ENCODE peak calls at places on chromosomes 12 and 14, in seven cellular contexts. J, G, D, V, Q, Z and K are unnamed samples.
A peak's percentile ranks its signal among the peaks of the same experiment; 100 is the strongest.

GRCh38 chr12:27534060-27534764 is 10.2 kb downstream of the PPFIBP1 start:
- DNase-seq in J (no peak), G (no peak), D (no peak), V (no peak), Q (no peak), Z (no peak), K (peak; percentile 39)

GRCh38 chr12:6279256-6279628 is 31.2 kb upstream of the PLEKHG6 start:
- DNase-seq in J (no peak), G (no peak), D (no peak), V (no peak), Q (no peak), Z (no peak), K (no peak)

GRCh38 chr12:26028953-26029740 is 70.7 kb downstream of the RASSF8 start:
- DNase-seq in J (no peak), G (peak; percentile 79), D (no peak), V (peak; percentile 15), Q (peak; percentile 85), Z (peak; percentile 26), K (no peak)

GRCh38 chr12:120771097-120771496 is 45.5 kb downstream of the ACADS start:
- DNase-seq in J (no peak), G (no peak), D (no peak), V (no peak), Q (no peak), Z (peak; percentile 28), K (no peak)

GRCh38 chr14:24145700-24146621 is at the start of gene PSME2:
- DNase-seq in J (no peak), G (no peak), D (no peak), V (no peak), Q (no peak), Z (no peak), K (no peak)

GRCh38 chr12:115371711-115372110 is 687.7 kb upstream of the TBX3 start:
- DNase-seq in J (no peak), G (no peak), D (no peak), V (no peak), Q (no peak), Z (no peak), K (no peak)

GRCh38 chr14:55889124-55889523 is 229.1 kb upstream of the PELI2 start:
- DNase-seq in J (no peak), G (no peak), D (no peak), V (no peak), Q (peak; percentile 89), Z (no peak), K (no peak)

GRCh38 chr12:69821441-69822204 is 3.4 kb upstream of the MYRFL start:
- DNase-seq in J (no peak), G (peak; percentile 88), D (no peak), V (no peak), Q (peak; percentile 54), Z (no peak), K (no peak)

GRCh38 chr12:50764116-50764860 is 387 bp downstream of the ATF1 start:
- DNase-seq in J (peak; percentile 56), G (peak; percentile 40), D (peak; percentile 54), V (no peak), Q (no peak), Z (peak; percentile 71), K (no peak)

GRCh38 chr14:22375321-22375930 is 213.6 kb downstream of the DAD1 start:
- DNase-seq in J (no peak), G (peak; percentile 78), D (no peak), V (no peak), Q (peak; percentile 87), Z (peak; percentile 12), K (no peak)

GRCh38 chr12:47828967-47829482 is 9.3 kb upstream of the HDAC7 start:
- DNase-seq in J (peak; percentile 92), G (peak; percentile 73), D (peak; percentile 90), V (peak; percentile 82), Q (peak; percentile 90), Z (peak; percentile 50), K (no peak)

GRCh38 chr14:26687438-26687837 is 89.6 kb upstream of the NOVA1 start:
- DNase-seq in J (no peak), G (no peak), D (no peak), V (no peak), Q (no peak), Z (no peak), K (no peak)

GRCh38 chr12:1499351-1499750 is 95.0 kb downstream of the FBXL14 start:
- DNase-seq in J (no peak), G (no peak), D (no peak), V (no peak), Q (no peak), Z (no peak), K (no peak)

GRCh38 chr12:99281277-99281676 is 366.3 kb upstream of the GARIN6 start:
- DNase-seq in J (no peak), G (no peak), D (no peak), V (no peak), Q (peak; percentile 30), Z (no peak), K (peak; percentile 3)

GRCh38 chr12:89756638-89757321 is 48.1 kb upstream of the ATP2B1 start:
- DNase-seq in J (no peak), G (peak; percentile 99), D (no peak), V (no peak), Q (peak; percentile 98), Z (no peak), K (peak; percentile 98)

GRCh38 chr12:109203480-109203879 is 87.1 kb downstream of the ACACB start:
- DNase-seq in J (no peak), G (no peak), D (no peak), V (no peak), Q (no peak), Z (no peak), K (no peak)

GRCh38 chr14:43041976-43042375 is 1435.3 kb downstream of the LRFN5 start:
- DNase-seq in J (no peak), G (no peak), D (no peak), V (no peak), Q (no peak), Z (no peak), K (no peak)

GRCh38 chr14:43041207-43041606 is 1434.5 kb downstream of the LRFN5 start:
- DNase-seq in J (no peak), G (no peak), D (no peak), V (no peak), Q (no peak), Z (no peak), K (no peak)

GRCh38 chr14:43039881-43040280 is 1433.2 kb downstream of the LRFN5 start:
- DNase-seq in J (no peak), G (no peak), D (no peak), V (no peak), Q (no peak), Z (no peak), K (no peak)

GRCh38 chr14:43043851-43044250 is 1437.2 kb downstream of the LRFN5 start:
- DNase-seq in J (no peak), G (no peak), D (no peak), V (no peak), Q (no peak), Z (no peak), K (no peak)

DNA sequence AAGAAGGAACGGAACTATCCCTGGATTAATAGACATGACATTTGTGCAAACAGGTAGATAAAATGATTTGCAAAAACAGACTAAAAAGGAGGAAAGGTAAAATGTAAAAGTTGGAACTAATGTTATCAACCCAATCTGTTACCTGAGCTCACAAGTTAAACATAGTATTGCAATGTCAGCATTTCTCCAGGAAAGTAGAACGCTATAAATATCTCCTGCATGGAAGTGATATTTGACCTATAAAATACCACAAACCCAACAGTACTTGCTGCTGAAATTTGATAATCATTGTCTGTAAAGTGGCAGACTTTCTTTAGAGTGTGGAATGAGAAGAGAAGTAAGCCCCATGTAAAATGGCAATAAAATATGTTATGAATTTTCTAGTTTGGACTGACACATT is 1435.7 kb downstream of the LRFN5 start:
- DNase-seq in J (no peak), G (no peak), D (no peak), V (no peak), Q (peak; percentile 23), Z (no peak), K (no peak)
- TF ChIP-seq CTCF in J (no peak), G (no peak), D (no peak), V (no peak), Q (no peak), Z (no peak), K (no peak)

DNA sequence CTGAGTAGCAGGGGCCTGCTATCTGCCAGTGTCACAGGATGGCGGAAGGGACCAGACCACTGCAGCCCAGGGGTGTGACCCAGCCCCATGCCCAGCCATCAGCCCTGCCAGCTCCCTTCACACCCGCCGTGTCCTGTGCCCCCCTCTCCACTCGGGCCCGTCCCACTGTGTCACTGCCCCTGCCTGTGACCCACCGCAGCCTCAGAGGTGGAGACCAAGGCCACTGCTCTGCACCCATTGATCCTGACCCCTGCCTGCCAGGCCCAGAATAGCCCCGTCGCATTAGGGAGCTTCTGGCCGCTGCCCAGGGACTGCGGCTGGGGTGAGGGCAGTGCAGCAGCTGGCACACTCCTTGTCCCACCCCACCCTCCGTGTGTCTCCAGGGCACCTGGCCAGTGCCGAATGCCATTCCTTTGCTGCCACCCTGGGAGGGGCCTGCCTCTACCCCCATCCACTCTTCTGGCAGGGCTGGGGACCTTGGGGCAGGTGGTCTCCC is 2.1 kb upstream of the CRIP2 start:
- DNase-seq in J (no peak), G (no peak), D (peak; percentile 93), V (no peak), Q (peak; percentile 4), Z (no peak), K (no peak)
- TF ChIP-seq CTCF in J (no peak), G (no peak), D (peak; percentile 29), V (no peak), Q (no peak), Z (no peak), K (no peak)

GRCh38 chr12:12725956-12726542 is 8.9 kb downstream of the CDKN1B start:
- DNase-seq in J (no peak), G (no peak), D (no peak), V (no peak), Q (no peak), Z (no peak), K (no peak)

GRCh38 chr12:12724421-12725085 is 7.4 kb downstream of the CDKN1B start:
- DNase-seq in J (no peak), G (no peak), D (no peak), V (no peak), Q (peak; percentile 21), Z (peak; percentile 34), K (no peak)

GRCh38 chr12:12723681-12724420 is 6.7 kb downstream of the CDKN1B start:
- DNase-seq in J (peak; percentile 53), G (no peak), D (peak; percentile 48), V (peak; percentile 54), Q (peak; percentile 23), Z (peak; percentile 65), K (no peak)

GRCh38 chr12:12726543-12727093 is 9.4 kb downstream of the CDKN1B start:
- DNase-seq in J (no peak), G (peak; percentile 70), D (no peak), V (no peak), Q (peak; percentile 57), Z (no peak), K (no peak)

GRCh38 chr12:12725086-12725955 is 8.2 kb downstream of the CDKN1B start:
- DNase-seq in J (peak; percentile 91), G (peak; percentile 99), D (peak; percentile 93), V (peak; percentile 95), Q (peak; percentile 90), Z (peak; percentile 84), K (peak; percentile 98)
- TF ChIP-seq CTCF in J (peak; percentile 19), G (no peak), D (no peak), V (no peak), Q (no peak), Z (no peak), K (no peak)

DNA sequence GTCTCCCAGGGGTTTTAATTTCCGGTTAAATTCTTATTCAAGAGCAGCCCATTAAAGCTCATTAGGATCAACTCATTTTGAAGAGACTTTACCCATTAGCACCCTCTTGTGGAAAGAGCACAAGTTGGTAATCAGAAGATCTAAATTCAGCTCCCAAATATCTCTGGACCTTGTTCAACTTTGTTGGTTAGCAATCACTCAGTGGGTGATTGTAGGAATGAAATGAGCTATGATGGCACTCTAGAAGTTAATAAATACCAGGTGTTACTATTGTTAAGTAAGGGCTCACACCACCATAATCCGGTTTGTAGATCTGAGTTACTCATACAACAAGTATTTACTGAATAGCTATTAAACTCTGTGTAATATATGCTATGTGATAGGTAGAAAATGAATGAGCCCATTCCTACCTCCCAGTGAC is 42.9 kb downstream of the TRIP11 start:
- DNase-seq in J (no peak), G (peak; percentile 78), D (no peak), V (no peak), Q (peak; percentile 57), Z (no peak), K (peak; percentile 5)
- TF ChIP-seq CTCF in J (peak; percentile 57), G (peak; percentile 72), D (peak; percentile 69), V (peak; percentile 49), Q (peak; percentile 83), Z (peak; percentile 42), K (peak; percentile 60)